ENCODE peak calls at places on chromosome 4, in six cellular contexts. One of them, this sample, is unnamed.

GRCh38 chr4:145933134-145933533 is 5.5 kb downstream of the ZNF827 start:
- DNase-seq in NT2/D1: no peak
- DNase-seq in CD8-positive, alpha-beta T cell: no peak
- DNase-seq in neural progenitor cell: no peak
- DNase-seq in stomach: no peak
- DNase-seq in heart right ventricle: no peak
- DNase-seq in this sample: no peak

GRCh38 chr4:5019274-5019673 is at the start of gene CYTL1:
- DNase-seq in stomach: no peak
- DNase-seq in CD8-positive, alpha-beta T cell: no peak
- DNase-seq in NT2/D1: no peak
- DNase-seq in neural progenitor cell: peak; percentile 37
- DNase-seq in heart right ventricle: no peak
- DNase-seq in this sample: no peak

GRCh38 chr4:8164194-8164565 is 5.6 kb upstream of the ABLIM2 start:
- DNase-seq in heart right ventricle: no peak
- DNase-seq in CD8-positive, alpha-beta T cell: no peak
- DNase-seq in stomach: peak; percentile 36
- DNase-seq in neural progenitor cell: no peak
- DNase-seq in NT2/D1: no peak
- DNase-seq in this sample: no peak

GRCh38 chr4:57158762-57159161 is 48.6 kb upstream of the IGFBP7 start:
- DNase-seq in neural progenitor cell: no peak
- DNase-seq in NT2/D1: no peak
- DNase-seq in CD8-positive, alpha-beta T cell: no peak
- DNase-seq in stomach: peak; percentile 30
- DNase-seq in heart right ventricle: no peak
- DNase-seq in this sample: no peak

GRCh38 chr4:153207561-153207960 is 3.3 kb downstream of the TRIM2 start:
- DNase-seq in stomach: peak; percentile 66
- DNase-seq in neural progenitor cell: peak; percentile 51
- DNase-seq in NT2/D1: no peak
- DNase-seq in heart right ventricle: peak; percentile 55
- DNase-seq in CD8-positive, alpha-beta T cell: no peak
- DNase-seq in this sample: no peak

GRCh38 chr4:160129439-160129838 is 1026.6 kb downstream of the RAPGEF2 start:
- DNase-seq in stomach: no peak
- DNase-seq in NT2/D1: no peak
- DNase-seq in CD8-positive, alpha-beta T cell: no peak
- DNase-seq in neural progenitor cell: no peak
- DNase-seq in heart right ventricle: no peak
- DNase-seq in this sample: no peak

GRCh38 chr4:182231080-182231479 is 12.1 kb upstream of the TENM3 start:
- DNase-seq in stomach: no peak
- DNase-seq in CD8-positive, alpha-beta T cell: no peak
- DNase-seq in neural progenitor cell: no peak
- DNase-seq in heart right ventricle: no peak
- DNase-seq in NT2/D1: no peak
- DNase-seq in this sample: no peak

GRCh38 chr4:146073517-146073916 is 102.0 kb upstream of the LSM6 start:
- DNase-seq in stomach: no peak
- DNase-seq in heart right ventricle: no peak
- DNase-seq in NT2/D1: no peak
- DNase-seq in CD8-positive, alpha-beta T cell: no peak
- DNase-seq in neural progenitor cell: no peak
- DNase-seq in this sample: no peak

GRCh38 chr4:108080752-108081151 is 88.0 kb downstream of the LEF1 start:
- DNase-seq in neural progenitor cell: no peak
- DNase-seq in CD8-positive, alpha-beta T cell: peak; percentile 69
- DNase-seq in heart right ventricle: no peak
- DNase-seq in stomach: no peak
- DNase-seq in NT2/D1: no peak
- DNase-seq in this sample: no peak

GRCh38 chr4:13980317-13980716 is 352.8 kb upstream of the BOD1L1 start:
- DNase-seq in CD8-positive, alpha-beta T cell: no peak
- DNase-seq in stomach: no peak
- DNase-seq in neural progenitor cell: no peak
- DNase-seq in heart right ventricle: no peak
- DNase-seq in NT2/D1: no peak
- DNase-seq in this sample: peak; percentile 76

GRCh38 chr4:81378398-81378797 is 93.3 kb downstream of the RASGEF1B start:
- DNase-seq in heart right ventricle: no peak
- DNase-seq in stomach: no peak
- DNase-seq in CD8-positive, alpha-beta T cell: no peak
- DNase-seq in NT2/D1: no peak
- DNase-seq in neural progenitor cell: no peak
- DNase-seq in this sample: no peak

GRCh38 chr4:7052923-7053715 is 9.9 kb downstream of the TADA2B start:
- DNase-seq in neural progenitor cell: no peak
- DNase-seq in heart right ventricle: peak; percentile 39
- DNase-seq in NT2/D1: no peak
- DNase-seq in CD8-positive, alpha-beta T cell: no peak
- DNase-seq in stomach: peak; percentile 46
- DNase-seq in this sample: no peak

GRCh38 chr4:3615386-3616286 is 83.4 kb upstream of the LRPAP1 start:
- DNase-seq in neural progenitor cell: no peak
- DNase-seq in stomach: no peak
- DNase-seq in heart right ventricle: no peak
- DNase-seq in NT2/D1: no peak
- DNase-seq in CD8-positive, alpha-beta T cell: no peak
- DNase-seq in this sample: no peak

GRCh38 chr4:71872767-71873422 is 89.0 kb upstream of the GC start:
- DNase-seq in NT2/D1: no peak
- DNase-seq in heart right ventricle: no peak
- DNase-seq in stomach: no peak
- DNase-seq in CD8-positive, alpha-beta T cell: no peak
- DNase-seq in neural progenitor cell: peak; percentile 31
- DNase-seq in this sample: no peak

GRCh38 chr4:26320159-26320452 is 708 bp upstream of the RBPJ start:
- DNase-seq in NT2/D1: no peak
- DNase-seq in neural progenitor cell: no peak
- DNase-seq in CD8-positive, alpha-beta T cell: peak; percentile 36
- DNase-seq in stomach: no peak
- DNase-seq in heart right ventricle: no peak
- DNase-seq in this sample: no peak

GRCh38 chr4:118035309-118035708 is 1.0 kb downstream of the NDST3 start:
- DNase-seq in heart right ventricle: no peak
- DNase-seq in NT2/D1: no peak
- DNase-seq in stomach: no peak
- DNase-seq in neural progenitor cell: no peak
- DNase-seq in CD8-positive, alpha-beta T cell: no peak
- DNase-seq in this sample: no peak

GRCh38 chr4:77818667-77819408 is at the start of gene CNOT6L:
- DNase-seq in neural progenitor cell: peak; percentile 81
- DNase-seq in heart right ventricle: peak; percentile 78
- DNase-seq in CD8-positive, alpha-beta T cell: peak; percentile 89
- DNase-seq in NT2/D1: no peak
- DNase-seq in stomach: peak; percentile 79
- DNase-seq in this sample: no peak

GRCh38 chr4:126174627-126175026 is 859.9 kb downstream of the FAT4 start:
- DNase-seq in NT2/D1: no peak
- DNase-seq in CD8-positive, alpha-beta T cell: no peak
- DNase-seq in stomach: no peak
- DNase-seq in neural progenitor cell: no peak
- DNase-seq in heart right ventricle: no peak
- DNase-seq in this sample: no peak

GRCh38 chr4:130125468-130125867 is 1029.5 kb downstream of the C4orf33 start:
- DNase-seq in NT2/D1: no peak
- DNase-seq in heart right ventricle: no peak
- DNase-seq in CD8-positive, alpha-beta T cell: no peak
- DNase-seq in neural progenitor cell: no peak
- DNase-seq in stomach: no peak
- DNase-seq in this sample: no peak

GRCh38 chr4:38967260-38968095 is 64.7 kb downstream of the TMEM156 start:
- DNase-seq in CD8-positive, alpha-beta T cell: no peak
- DNase-seq in neural progenitor cell: no peak
- DNase-seq in NT2/D1: no peak
- DNase-seq in stomach: no peak
- DNase-seq in heart right ventricle: no peak
- DNase-seq in this sample: peak; percentile 96

GRCh38 chr4:1251773-1252066 is 2.8 kb upstream of the CTBP1 start:
- DNase-seq in stomach: no peak
- DNase-seq in heart right ventricle: no peak
- DNase-seq in NT2/D1: no peak
- DNase-seq in CD8-positive, alpha-beta T cell: no peak
- DNase-seq in neural progenitor cell: no peak
- DNase-seq in this sample: no peak
- H3K9me3 ChIP-seq in stomach: peaks cover 12% of the 10 kb centered on the region
- H3K9me3 ChIP-seq in heart right ventricle: peaks cover 13% of the 10 kb centered on the region
- H3K9me3 ChIP-seq in NT2/D1: peaks cover 54% of the 10 kb centered on the region
- H3K9me3 ChIP-seq in CD8-positive, alpha-beta T cell: no peaks in the 10 kb centered on the region
- H3K9me3 ChIP-seq in neural progenitor cell: peaks cover 18% of the 10 kb centered on the region
- H3K9me3 ChIP-seq in this sample: peaks cover 52% of the 10 kb centered on the region

GRCh38 chr4:175986-176385 is 51.7 kb downstream of the ZNF718 start:
- DNase-seq in neural progenitor cell: no peak
- DNase-seq in NT2/D1: no peak
- DNase-seq in heart right ventricle: no peak
- DNase-seq in CD8-positive, alpha-beta T cell: no peak
- DNase-seq in stomach: no peak
- DNase-seq in this sample: no peak
- H3K9me3 ChIP-seq in neural progenitor cell: peaks cover 59% of the 10 kb centered on the region
- H3K9me3 ChIP-seq in NT2/D1: peaks cover 85% of the 10 kb centered on the region
- H3K9me3 ChIP-seq in heart right ventricle: peaks cover 100% of the 10 kb centered on the region
- H3K9me3 ChIP-seq in CD8-positive, alpha-beta T cell: peaks cover 49% of the 10 kb centered on the region
- H3K9me3 ChIP-seq in stomach: peaks cover 100% of the 10 kb centered on the region
- H3K9me3 ChIP-seq in this sample: peaks cover 41% of the 10 kb centered on the region

DNA sequence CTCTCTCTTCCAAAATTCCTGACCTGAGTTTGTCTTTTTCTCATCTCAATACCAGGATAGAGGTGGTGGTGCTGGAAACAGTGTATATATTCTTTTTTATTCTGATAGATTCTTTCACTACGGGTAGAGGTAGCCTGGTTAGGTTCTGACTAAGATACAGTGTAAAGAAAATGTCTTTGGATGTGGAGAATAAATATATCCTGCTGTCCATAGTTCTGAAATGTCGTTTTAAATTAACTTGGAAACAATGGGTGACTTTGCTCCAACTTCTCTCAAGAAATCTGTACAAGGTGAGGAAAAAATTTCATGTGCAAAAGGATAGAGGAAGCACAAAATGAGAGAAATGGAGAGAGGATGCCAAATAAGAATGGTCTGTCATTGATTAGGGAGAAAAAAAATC is 546.1 kb downstream of the GBA3 start:
- DNase-seq in neural progenitor cell: no peak
- DNase-seq in heart right ventricle: no peak
- DNase-seq in NT2/D1: no peak
- DNase-seq in CD8-positive, alpha-beta T cell: no peak
- DNase-seq in stomach: no peak
- DNase-seq in this sample: no peak
- H3K9me3 ChIP-seq in neural progenitor cell: no peaks in the 10 kb centered on the region
- H3K9me3 ChIP-seq in heart right ventricle: no peaks in the 10 kb centered on the region
- H3K9me3 ChIP-seq in NT2/D1: no peaks in the 10 kb centered on the region
- H3K9me3 ChIP-seq in CD8-positive, alpha-beta T cell: no peaks in the 10 kb centered on the region
- H3K9me3 ChIP-seq in stomach: no peaks in the 10 kb centered on the region
- H3K9me3 ChIP-seq in this sample: no peaks in the 10 kb centered on the region

DNA sequence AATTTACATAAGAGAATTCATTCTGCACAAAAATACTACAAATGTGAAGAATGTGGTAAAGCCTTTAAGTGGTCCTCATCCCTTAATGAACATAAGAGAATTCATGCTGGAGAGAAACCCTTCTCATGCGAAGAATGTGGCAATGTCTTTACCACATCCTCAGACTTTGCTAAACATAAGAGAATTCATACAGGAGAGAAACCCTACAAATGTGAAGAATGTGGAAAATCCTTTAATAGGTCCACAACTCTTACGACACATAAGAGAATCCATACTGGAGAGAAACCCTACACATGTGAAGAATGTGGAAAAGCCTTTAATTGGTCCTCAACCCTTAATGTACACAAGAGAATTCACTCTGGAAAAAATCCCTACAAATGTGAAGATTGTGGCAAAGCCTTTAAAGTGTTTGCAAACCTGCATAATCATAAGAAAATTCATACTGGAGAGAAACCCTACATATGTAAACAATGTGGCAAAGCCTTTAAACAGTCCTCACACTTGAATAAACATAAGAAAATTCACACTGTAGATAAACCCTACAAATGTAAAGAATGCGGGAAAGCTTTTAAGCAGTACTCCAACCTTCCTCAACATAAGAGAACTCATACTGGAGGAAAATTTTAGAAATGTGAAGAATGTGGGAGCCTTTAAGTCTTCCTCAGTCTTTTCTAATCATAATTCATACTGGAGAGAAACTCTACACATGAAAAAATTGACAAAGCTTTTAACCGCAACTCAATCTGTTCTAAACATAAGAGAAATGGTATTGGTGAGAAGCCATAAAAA is 37.4 kb downstream of the ZNF718 start:
- DNase-seq in NT2/D1: no peak
- DNase-seq in neural progenitor cell: no peak
- DNase-seq in CD8-positive, alpha-beta T cell: no peak
- DNase-seq in stomach: no peak
- DNase-seq in heart right ventricle: no peak
- DNase-seq in this sample: no peak
- H3K9me3 ChIP-seq in NT2/D1: peaks cover 94% of the 10 kb centered on the region
- H3K9me3 ChIP-seq in neural progenitor cell: peaks cover 82% of the 10 kb centered on the region
- H3K9me3 ChIP-seq in CD8-positive, alpha-beta T cell: peaks cover 47% of the 10 kb centered on the region
- H3K9me3 ChIP-seq in stomach: peaks cover 100% of the 10 kb centered on the region
- H3K9me3 ChIP-seq in heart right ventricle: peaks cover 100% of the 10 kb centered on the region
- H3K9me3 ChIP-seq in this sample: peaks cover 22% of the 10 kb centered on the region

GRCh38 chr4:19301527-19301926 is 950.2 kb upstream of the SLIT2 start:
- DNase-seq in NT2/D1: no peak
- DNase-seq in neural progenitor cell: no peak
- DNase-seq in heart right ventricle: no peak
- DNase-seq in CD8-positive, alpha-beta T cell: no peak
- DNase-seq in stomach: no peak
- DNase-seq in this sample: no peak

GRCh38 chr4:19300213-19300612 is 951.5 kb upstream of the SLIT2 start:
- DNase-seq in neural progenitor cell: no peak
- DNase-seq in NT2/D1: no peak
- DNase-seq in CD8-positive, alpha-beta T cell: no peak
- DNase-seq in heart right ventricle: no peak
- DNase-seq in stomach: no peak
- DNase-seq in this sample: no peak

GRCh38 chr4:19309365-19309764 is 942.3 kb upstream of the SLIT2 start:
- DNase-seq in heart right ventricle: no peak
- DNase-seq in CD8-positive, alpha-beta T cell: no peak
- DNase-seq in neural progenitor cell: peak; percentile 15
- DNase-seq in stomach: no peak
- DNase-seq in NT2/D1: no peak
- DNase-seq in this sample: peak; percentile 11

GRCh38 chr4:19298998-19299397 is 952.7 kb upstream of the SLIT2 start:
- DNase-seq in CD8-positive, alpha-beta T cell: no peak
- DNase-seq in heart right ventricle: no peak
- DNase-seq in neural progenitor cell: no peak
- DNase-seq in NT2/D1: no peak
- DNase-seq in stomach: no peak
- DNase-seq in this sample: no peak

DNA sequence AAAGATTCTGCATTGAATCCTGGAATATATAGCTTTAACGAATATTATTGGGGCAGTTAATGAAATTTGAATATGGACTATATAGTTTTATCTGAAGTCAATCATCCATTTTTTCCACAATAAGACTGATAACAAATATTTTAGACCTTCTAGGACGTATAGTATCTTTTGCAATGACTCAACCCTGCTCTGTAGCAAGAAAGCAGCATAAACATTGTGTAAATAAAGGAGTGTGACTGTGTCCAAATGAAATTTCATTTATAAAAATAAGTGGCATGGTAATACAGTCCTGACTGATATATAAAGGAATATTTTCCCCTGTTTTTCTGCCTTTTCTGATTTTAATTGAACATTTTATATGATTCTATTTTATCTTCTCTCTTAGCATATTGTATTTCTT is 947.7 kb upstream of the SLIT2 start:
- DNase-seq in neural progenitor cell: no peak
- DNase-seq in NT2/D1: no peak
- DNase-seq in CD8-positive, alpha-beta T cell: no peak
- DNase-seq in heart right ventricle: no peak
- DNase-seq in stomach: no peak
- DNase-seq in this sample: no peak
- H3K9me3 ChIP-seq in neural progenitor cell: no peaks in the 10 kb centered on the region
- H3K9me3 ChIP-seq in NT2/D1: no peaks in the 10 kb centered on the region
- H3K9me3 ChIP-seq in CD8-positive, alpha-beta T cell: no peaks in the 10 kb centered on the region
- H3K9me3 ChIP-seq in heart right ventricle: no peaks in the 10 kb centered on the region
- H3K9me3 ChIP-seq in stomach: no peaks in the 10 kb centered on the region
- H3K9me3 ChIP-seq in this sample: no peaks in the 10 kb centered on the region

This sample was measured in AG04450.